ENCODE peak calls at places on chromosomes 12 and 14, in nine cellular contexts. D is H1, T is A549, E is endothelial cell of umbilical vein, W is SK-N-SH, G is HepG2, Q is HCT116, C is GM12878, K is K562. U is an unnamed sample.

GRCh38 chr14:88322505-88323085 is 474 bp downstream of the KCNK10 start:
- DNase-seq in W (peak), Q (no peak), D (no peak), C (no peak), E (no peak), K (no peak), G (no peak), T (no peak), U (no peak)

GRCh38 chr14:96131836-96132235 is 72.8 kb upstream of the BDKRB2 start:
- DNase-seq in D (no peak), W (no peak), E (no peak), K (no peak), T (no peak), C (no peak), Q (no peak), G (no peak), U (no peak)

GRCh38 chr12:12925383-12925782 is 26.6 kb downstream of the GPRC5D start:
- DNase-seq in Q (no peak), W (no peak), G (no peak), T (no peak), E (no peak), C (no peak), D (no peak), K (no peak), U (no peak)

GRCh38 chr12:80101126-80101525 is 1.8 kb downstream of the OTOGL start:
- DNase-seq in D (no peak), Q (no peak), W (no peak), T (no peak), E (peak), C (no peak), G (no peak), K (no peak), U (peak)

GRCh38 chr14:70811065-70811464 is 1.8 kb upstream of the MAP3K9 start:
- DNase-seq in E (no peak), W (no peak), K (no peak), D (no peak), T (no peak), C (no peak), G (no peak), Q (no peak), U (no peak)

GRCh38 chr12:22974865-22975264 is 349.9 kb downstream of the ETNK1 start:
- DNase-seq in E (peak), T (peak), Q (peak), G (peak), K (peak), D (no peak), W (no peak), C (no peak), U (peak)

GRCh38 chr14:66070542-66071319 is 415.4 kb upstream of the CCDC196 start:
- DNase-seq in K (peak), G (peak), Q (peak), T (peak), W (peak), E (peak), D (peak), C (no peak), U (peak)

GRCh38 chr12:131082795-131083194 is 129.1 kb downstream of the ADGRD1 start:
- DNase-seq in C (no peak), G (no peak), D (no peak), E (no peak), Q (no peak), K (no peak), T (no peak), W (no peak), U (no peak)

GRCh38 chr12:40586823-40587222 is 105.4 kb upstream of the CNTN1 start:
- DNase-seq in E (no peak), D (no peak), W (no peak), Q (no peak), T (no peak), G (no peak), C (no peak), K (no peak), U (no peak)

GRCh38 chr14:89320381-89321000 is 96.5 kb downstream of the FOXN3 start:
- DNase-seq in T (no peak), G (no peak), E (no peak), W (no peak), D (no peak), C (no peak), K (no peak), Q (no peak), U (no peak)

GRCh38 chr12:111773801-111774551 is 7.2 kb downstream of the ALDH2 start:
- DNase-seq in W (no peak), C (no peak), E (no peak), G (peak), D (no peak), K (no peak), T (peak), Q (no peak), U (peak)

GRCh38 chr12:87441511-87441910 is 587.7 kb downstream of the C12orf50 start:
- DNase-seq in E (no peak), C (no peak), Q (no peak), K (no peak), G (no peak), W (no peak), T (no peak), D (no peak), U (no peak)

GRCh38 chr12:15689751-15690191 is 99.4 kb downstream of the EPS8 start:
- DNase-seq in E (no peak), C (no peak), Q (peak), T (peak), G (peak), W (no peak), D (no peak), K (no peak), U (no peak)

GRCh38 chr14:96090441-96091148 is 51.4 kb downstream of the C14orf132 start:
- DNase-seq in E (no peak), W (peak), C (no peak), D (no peak), G (no peak), K (no peak), Q (no peak), T (no peak), U (no peak)

GRCh38 chr12:121843236-121843982 is 15.2 kb downstream of the HPD start:
- DNase-seq in C (no peak), W (no peak), K (peak), Q (no peak), D (no peak), G (no peak), T (no peak), E (no peak), U (no peak)

GRCh38 chr14:73610692-73611091 is 1.6 kb upstream of the ACOT6 start:
- DNase-seq in G (peak), D (no peak), T (no peak), E (peak), C (no peak), K (no peak), W (no peak), Q (no peak), U (no peak)

GRCh38 chr12:24398605-24399004 is 449.1 kb upstream of the SOX5 start:
- DNase-seq in K (no peak), T (no peak), Q (no peak), E (no peak), G (no peak), D (no peak), C (no peak), W (no peak), U (no peak)

GRCh38 chr12:56220611-56221232 is 1.0 kb downstream of the RNF41 start:
- DNase-seq in Q (no peak), T (no peak), C (peak), K (no peak), W (no peak), D (no peak), E (peak), G (no peak), U (peak)

GRCh38 chr14:21106191-21106505 is 5.3 kb downstream of the TMEM253 start:
- DNase-seq in G (no peak), Q (no peak), T (peak), D (no peak), E (no peak), W (no peak), C (no peak), K (no peak), U (peak)

GRCh38 chr14:105173901-105174894 is 5.6 kb upstream of the JAG2 start:
- DNase-seq in C (no peak), G (no peak), Q (no peak), E (peak), W (no peak), T (no peak), D (no peak), K (no peak), U (peak)

GRCh38 chr12:52585951-52586350 is 12.3 kb upstream of the KRT74 start:
- DNase-seq in W (no peak), T (no peak), E (no peak), C (no peak), K (no peak), G (no peak), D (no peak), Q (no peak), U (no peak)

GRCh38 chr12:6372403-6373003 is 2.9 kb downstream of the SCNN1A start:
- DNase-seq in K (no peak), C (no peak), G (peak), D (no peak), W (no peak), E (peak), Q (peak), T (peak), U (peak)

GRCh38 chr14:23392613-23393012 is 15.5 kb downstream of the MYH6 start:
- DNase-seq in E (no peak), G (no peak), C (no peak), D (no peak), K (peak), W (no peak), T (no peak), Q (no peak), U (no peak)

GRCh38 chr14:35221462-35221861 is 70.7 kb upstream of the PSMA6 start:
- DNase-seq in G (no peak), K (no peak), T (no peak), E (no peak), C (no peak), D (no peak), W (no peak), Q (no peak), U (no peak)

GRCh38 chr14:20427231-20428009 is 8.5 kb downstream of the KLHL33 start:
- DNase-seq in C (peak), D (no peak), G (peak), W (no peak), Q (peak), K (peak), E (peak), T (peak), U (peak)

DNA sequence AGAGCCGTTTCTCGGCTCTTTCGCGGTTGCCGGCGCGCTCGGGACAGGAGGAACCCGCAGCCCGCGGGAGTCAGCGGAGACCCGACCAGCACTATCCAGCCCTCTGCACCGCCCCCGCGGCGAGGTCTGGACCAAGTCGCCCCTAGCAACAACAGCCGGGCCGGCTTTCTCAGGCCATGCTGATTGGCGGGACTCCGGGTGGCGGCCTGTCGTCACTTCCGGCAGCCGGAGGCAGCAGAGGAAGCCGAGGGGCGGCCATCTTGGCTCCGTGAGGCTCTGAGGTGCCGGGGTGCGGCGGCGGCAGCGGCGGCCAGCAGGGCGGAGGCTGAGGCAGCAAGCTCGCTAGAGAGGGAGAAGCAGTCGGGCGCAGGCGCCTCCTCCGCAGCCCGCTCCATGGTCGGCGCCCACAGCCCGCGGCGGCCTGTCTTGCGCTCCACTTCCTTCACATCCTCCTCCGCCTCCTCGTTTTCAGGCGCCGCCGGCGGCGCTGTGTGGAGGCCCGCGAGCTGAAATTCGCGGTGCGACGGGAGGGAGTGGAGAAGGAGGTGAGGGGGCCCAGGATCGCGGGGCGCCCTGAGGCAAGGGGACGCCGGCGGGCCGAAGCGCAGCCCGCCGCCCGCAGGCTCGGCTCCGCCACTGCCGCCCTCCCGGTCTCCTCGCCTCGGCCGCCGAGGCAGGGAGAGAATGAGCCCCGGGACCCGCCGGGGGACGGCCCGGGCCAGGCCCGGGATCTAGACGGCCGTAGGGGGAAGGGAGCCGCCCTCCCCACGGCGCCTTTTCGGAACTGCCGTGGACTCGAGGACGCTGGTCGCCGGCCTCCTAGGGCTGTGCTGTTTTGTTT is at the start of gene MARK3:
- DNase-seq in E (peak), D (peak), T (peak), G (peak), W (peak), K (peak), C (peak), Q (peak), U (peak)
- TF ChIP-seq CTCF in E (peak), D (peak), T (peak), G (peak), W (peak), K (no peak), C (peak), Q (no peak), U (peak)

DNA sequence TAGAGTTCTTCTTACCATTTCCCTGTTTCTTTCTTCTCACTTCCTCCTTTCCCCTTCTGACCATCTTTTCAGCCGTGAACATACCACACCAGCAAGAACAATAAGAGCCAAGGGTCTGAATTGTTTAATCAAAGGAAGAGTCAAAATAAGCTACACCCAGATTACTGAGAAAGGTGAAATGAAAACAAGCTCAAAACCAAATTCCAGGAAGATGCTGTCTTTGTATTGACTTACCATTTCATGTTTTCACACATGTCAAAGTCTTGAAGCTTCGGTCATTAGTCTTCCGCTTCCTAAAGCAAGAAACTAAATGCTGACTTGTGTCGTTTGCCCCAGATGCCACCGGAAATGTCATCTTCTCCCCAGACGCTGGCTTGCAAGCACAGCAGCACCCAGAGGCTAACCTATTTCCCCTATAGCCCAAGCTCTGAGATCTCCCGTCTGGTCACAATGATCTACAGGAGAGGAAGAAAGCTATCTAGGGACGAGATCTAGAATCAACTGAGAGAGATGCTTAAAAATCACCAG is 136.5 kb upstream of the AMIGO2 start:
- DNase-seq in G (no peak), E (no peak), W (no peak), D (no peak), T (no peak), C (peak), K (no peak), Q (no peak), U (peak)
- H3K4me3 ChIP-seq in G (no peak), E (no peak), W (no peak), D (no peak), T (no peak), C (peak), K (no peak), Q (no peak), U (peak)

DNA sequence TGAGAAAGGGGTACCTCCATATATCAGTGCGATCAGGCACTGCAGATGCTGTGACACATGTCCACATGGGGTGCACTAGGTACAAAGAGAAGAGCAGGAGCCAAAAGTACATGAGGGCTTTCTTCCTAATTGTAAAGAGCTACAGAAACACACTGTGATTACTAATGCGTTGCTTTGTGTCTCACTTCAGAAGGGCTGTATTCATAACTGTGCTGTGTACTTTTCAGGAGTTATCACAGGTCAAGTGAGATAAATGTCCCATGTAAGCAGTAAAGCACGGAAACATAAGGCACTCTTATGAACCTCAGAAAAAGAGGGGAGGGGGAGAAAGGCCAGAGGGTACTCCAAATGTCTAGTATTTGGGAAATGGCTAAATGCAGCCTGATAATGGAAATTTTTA is 10.6 kb downstream of the SPRING1 start:
- DNase-seq in C (no peak), K (no peak), Q (no peak), E (no peak), D (no peak), W (no peak), T (no peak), G (peak), U (no peak)
- TF ChIP-seq MAX in C (no peak), K (no peak), Q (no peak), E (no peak), D (no peak), W (no peak), T (no peak), G (no peak), U (no peak)

GRCh38 chr12:48901278-48901677 is 24.0 kb downstream of the FKBP11 start:
- DNase-seq in D (no peak), C (peak), Q (no peak), E (no peak), G (no peak), K (no peak), W (no peak), T (no peak), U (no peak)

GRCh38 chr12:48907243-48907642 is 18.0 kb downstream of the FKBP11 start:
- DNase-seq in C (no peak), K (no peak), W (no peak), T (no peak), D (no peak), E (no peak), Q (no peak), G (no peak), U (no peak)

GRCh38 chr12:48899651-48900050 is 25.6 kb downstream of the FKBP11 start:
- DNase-seq in T (no peak), E (no peak), K (no peak), W (no peak), Q (no peak), G (no peak), D (no peak), C (no peak), U (no peak)

GRCh38 chr12:48903363-48903981 is 21.8 kb downstream of the FKBP11 start:
- DNase-seq in C (no peak), D (no peak), E (no peak), T (no peak), G (no peak), Q (no peak), K (no peak), W (no peak), U (no peak)

DNA sequence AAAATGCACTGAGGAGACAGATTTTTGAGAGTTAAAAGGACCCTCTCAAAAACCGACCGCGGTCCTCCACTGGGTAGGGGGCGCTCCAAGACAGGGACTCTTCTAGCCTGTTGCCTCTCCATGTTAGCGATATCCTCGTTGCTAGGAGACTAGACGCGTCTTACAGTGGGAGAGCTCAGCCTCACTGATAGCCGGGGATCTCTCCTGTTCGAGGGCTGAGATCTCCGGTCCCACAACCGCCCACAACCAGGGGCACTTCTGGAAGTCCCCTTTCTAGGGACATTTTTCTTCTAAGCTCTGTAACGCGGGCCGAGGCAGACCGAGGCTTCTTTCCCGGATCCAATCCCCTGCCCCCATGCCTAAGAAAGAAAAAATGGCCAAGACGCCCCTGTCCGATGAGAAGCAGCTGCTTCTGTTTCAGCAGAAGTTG is 21.3 kb downstream of the FKBP11 start:
- DNase-seq in Q (peak), W (peak), E (peak), D (no peak), C (peak), T (peak), G (peak), K (peak), U (peak)
- TF ChIP-seq CTCF in Q (peak), W (peak), E (peak), D (peak), C (peak), T (peak), G (peak), K (peak), U (peak)

GRCh38 chr14:68546839-68547238 is 246.0 kb downstream of the ZFP36L1 start:
- DNase-seq in G (no peak), C (no peak), K (no peak), Q (no peak), W (no peak), T (peak), E (no peak), D (no peak), U (no peak)
- H3K4me3 ChIP-seq in G (no peak), C (no peak), K (no peak), Q (no peak), W (no peak), T (no peak), E (no peak), D (no peak), U (no peak)

GRCh38 chr14:101182476-101182875 is 279.0 kb upstream of the RTL1 start:
- DNase-seq in Q (no peak), G (no peak), E (no peak), C (no peak), W (peak), T (no peak), D (no peak), K (no peak), U (no peak)
- TF ChIP-seq MAX in Q (no peak), G (no peak), E (no peak), C (no peak), W (no peak), T (no peak), D (no peak), K (no peak), U (no peak)

GRCh38 chr14:53151867-53152626 is 1.1 kb downstream of the DDHD1 start:
- DNase-seq in E (peak), K (peak), D (no peak), W (peak), C (no peak), Q (peak), G (peak), T (peak), U (peak)
- TF ChIP-seq CTCF in E (no peak), K (no peak), D (no peak), W (peak), C (no peak), Q (peak), G (peak), T (peak), U (no peak)

DNA sequence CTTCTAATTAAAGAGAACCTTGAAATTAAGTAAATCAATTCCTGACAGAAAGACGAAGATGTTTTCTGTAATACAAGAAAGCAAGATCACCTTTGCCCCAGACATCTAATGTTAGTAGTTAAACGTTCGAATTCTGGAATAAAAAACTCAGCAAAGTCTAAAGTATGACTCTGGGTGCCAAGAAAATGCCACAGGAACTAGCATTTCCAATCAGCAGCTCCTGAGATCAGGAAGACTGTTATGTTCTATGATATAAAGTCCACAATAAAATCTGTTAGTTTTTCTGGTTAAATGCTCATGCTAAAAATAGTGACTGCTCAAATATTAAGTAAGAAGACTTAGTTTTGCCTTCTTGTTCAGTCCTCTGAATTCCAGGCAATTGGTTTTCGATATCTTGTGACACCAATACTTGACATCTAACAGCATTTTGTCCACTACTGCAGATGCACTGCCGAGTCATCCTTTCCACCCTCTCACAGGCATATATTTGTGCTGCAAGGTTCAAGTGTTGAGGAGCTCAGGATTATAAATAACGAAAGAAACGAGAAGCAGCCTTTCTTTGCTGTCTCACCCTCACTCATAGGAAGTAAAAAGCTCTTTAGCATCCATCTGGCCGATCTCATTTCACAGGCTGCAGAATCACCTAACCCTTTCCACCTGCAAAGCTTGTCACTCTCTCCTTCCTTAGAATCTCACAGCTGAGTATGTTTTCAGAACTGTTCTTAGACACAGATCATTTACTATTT is 32.0 kb downstream of the SSH1 start:
- DNase-seq in G (no peak), C (peak), K (no peak), D (no peak), T (no peak), E (no peak), Q (no peak), W (no peak), U (peak)
- H3K4me3 ChIP-seq in G (no peak), C (peak), K (no peak), D (no peak), T (no peak), E (no peak), Q (no peak), W (peak), U (no peak)

U was measured in NB4.